ENCODE peak calls at places on chromosomes 12 and 14, in seven cellular contexts. Q is GM06990, V is psoas muscle, H is A673, F is cardiac muscle cell, W is ovary, M is IMR-90. T is an unnamed sample.

GRCh38 chr14:24309538-24310386 is at the start of gene LTB4R2:
- DNase-seq in H (no peak), V (no peak), F (no peak), Q (no peak), W (no peak), M (no peak), T (no peak)

GRCh38 chr14:53044486-53044885 is 93.6 kb upstream of the FERMT2 start:
- DNase-seq in Q (no peak), M (peak; percentile 91), H (no peak), F (peak; percentile 63), W (no peak), V (no peak), T (no peak)

GRCh38 chr12:66149702-66150398 is 19.3 kb upstream of the LLPH start:
- DNase-seq in W (no peak), M (no peak), V (no peak), H (peak; percentile 43), F (peak; percentile 28), Q (no peak), T (no peak)

GRCh38 chr14:75343914-75344313 is 65.3 kb downstream of the FOS start:
- DNase-seq in W (no peak), Q (no peak), H (no peak), M (no peak), V (no peak), F (peak; percentile 57), T (no peak)

GRCh38 chr12:64568313-64568712 is 42.0 kb upstream of the RASSF3 start:
- DNase-seq in V (no peak), M (no peak), Q (no peak), F (no peak), H (peak; percentile 48), W (no peak), T (no peak)

GRCh38 chr14:34650786-34651584 is 21.0 kb upstream of the SNX6 start:
- DNase-seq in M (peak; percentile 100), V (no peak), W (no peak), H (peak; percentile 82), F (peak; percentile 99), Q (no peak), T (no peak)

GRCh38 chr14:90656986-90657385 is 159.2 kb downstream of the TTC7B start:
- DNase-seq in M (no peak), H (no peak), F (no peak), Q (no peak), W (no peak), V (no peak), T (no peak)

GRCh38 chr14:30179381-30180130 is 251.9 kb upstream of the PRKD1 start:
- DNase-seq in H (no peak), F (peak; percentile 45), M (no peak), W (no peak), V (no peak), Q (no peak), T (no peak)

GRCh38 chr14:62768753-62769152 is 276.5 kb downstream of the KCNH5 start:
- DNase-seq in M (no peak), H (no peak), Q (no peak), W (no peak), F (no peak), V (no peak), T (no peak)

GRCh38 chr12:68581926-68582325 is 28.8 kb upstream of the RAP1B start:
- DNase-seq in Q (no peak), H (no peak), M (no peak), F (no peak), V (no peak), W (no peak), T (no peak)

GRCh38 chr12:106974525-106974924 is 12.4 kb downstream of the MTERF2 start:
- DNase-seq in V (no peak), Q (no peak), M (no peak), W (no peak), H (no peak), F (no peak), T (no peak)

GRCh38 chr12:75602111-75602510 is 90.7 kb upstream of the KRR1 start:
- DNase-seq in V (no peak), W (no peak), H (peak; percentile 59), M (no peak), Q (no peak), F (no peak), T (no peak)

DNA sequence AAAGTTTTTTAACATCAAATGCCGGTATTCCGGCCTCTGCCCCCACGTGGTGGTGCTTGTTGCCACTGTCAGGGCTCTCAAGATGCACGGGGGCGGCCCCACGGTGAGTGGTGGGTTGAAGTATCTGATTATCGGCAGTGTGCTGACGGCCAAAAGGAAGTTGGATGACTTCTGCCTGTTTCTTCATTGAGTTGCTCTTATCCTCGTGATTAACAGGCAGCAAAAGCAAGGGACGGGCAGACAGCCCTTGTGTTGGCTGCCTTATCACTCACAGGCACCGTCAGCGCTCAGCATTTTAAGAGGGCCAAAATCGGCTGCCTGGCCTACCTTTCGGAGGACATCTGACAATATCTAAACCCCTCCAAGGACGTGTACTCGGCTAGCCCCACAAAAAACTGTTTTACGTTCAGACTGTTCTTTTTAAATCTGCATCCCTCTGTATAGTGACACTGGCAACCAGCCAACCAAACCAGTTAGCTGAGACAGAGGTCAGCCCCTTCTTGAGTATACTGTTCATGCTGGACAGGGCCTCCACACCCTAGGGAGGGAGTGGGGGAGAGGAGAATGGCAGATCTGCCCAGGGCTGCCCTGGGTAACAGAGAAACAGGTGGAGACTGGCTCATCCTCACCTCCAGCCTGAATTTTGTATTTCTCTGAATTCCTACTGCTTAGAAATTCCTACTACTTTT is 22.9 kb upstream of the AKAP5 start:
- DNase-seq in M (no peak), F (peak; percentile 56), V (no peak), W (no peak), Q (no peak), H (no peak), T (no peak)
- H3K36me3 ChIP-seq in M (peaks cover 25% of the 10 kb centered on the region), F (no peaks in the 10 kb centered on the region), V (peaks cover 90% of the 10 kb centered on the region), W (no peaks in the 10 kb centered on the region), Q (peaks cover 9% of the 10 kb centered on the region), H (peaks cover 71% of the 10 kb centered on the region), T (peaks cover 47% of the 10 kb centered on the region)

DNA sequence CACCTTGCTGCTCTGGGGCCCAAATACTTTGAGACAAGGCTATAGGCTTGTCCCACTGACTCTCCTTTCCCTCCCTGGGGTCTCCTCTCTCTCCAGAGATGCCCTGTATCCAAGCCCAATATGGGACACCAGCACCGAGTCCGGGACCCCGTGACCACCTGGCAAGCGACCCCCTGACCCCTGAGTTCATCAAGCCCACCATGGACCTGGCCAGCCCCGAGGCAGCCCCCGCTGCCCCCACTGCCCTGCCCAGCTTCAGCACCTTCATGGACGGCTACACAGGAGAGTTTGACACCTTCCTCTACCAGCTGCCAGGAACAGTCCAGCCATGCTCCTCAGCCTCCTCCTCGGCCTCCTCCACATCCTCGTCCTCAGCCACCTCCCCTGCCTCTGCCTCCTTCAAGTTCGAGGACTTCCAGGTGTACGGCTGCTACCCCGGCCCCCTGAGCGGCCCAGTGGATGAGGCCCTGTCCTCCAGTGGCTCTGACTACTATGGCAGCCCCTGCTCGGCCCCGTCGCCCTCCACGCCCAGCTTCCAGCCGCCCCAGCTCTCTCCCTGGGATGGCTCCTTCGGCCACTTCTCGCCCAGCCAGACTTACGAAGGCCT is 3.1 kb downstream of the NR4A1 start:
- DNase-seq in H (no peak), V (no peak), M (no peak), F (peak; percentile 42), W (peak; percentile 73), Q (no peak), T (peak; percentile 37)
- H3K4me3 ChIP-seq in H (no peak overlapping the region), V (no peak overlapping the region), M (no peak overlapping the region), F (no peak overlapping the region), W (peak overlapping the region; percentile 73), Q (no peak overlapping the region), T (no peak overlapping the region)

GRCh38 chr14:51094901-51095853 is at the start of gene TRIM9:
- DNase-seq in W (peak; percentile 96), F (peak; percentile 99), Q (peak; percentile 91), M (peak; percentile 93), V (peak; percentile 97), H (peak; percentile 99), T (peak; percentile 98)

GRCh38 chr14:51097287-51097686 is 2.4 kb upstream of the TRIM9 start:
- DNase-seq in V (no peak), Q (no peak), M (no peak), F (no peak), W (no peak), H (no peak), T (no peak)

GRCh38 chr14:51096870-51097269 is 2.0 kb upstream of the TRIM9 start:
- DNase-seq in W (no peak), H (no peak), V (no peak), M (no peak), F (no peak), Q (no peak), T (no peak)

GRCh38 chr14:51094282-51094821 is 553 bp downstream of the TRIM9 start:
- DNase-seq in F (no peak), H (peak; percentile 33), M (no peak), Q (no peak), V (peak; percentile 51), W (peak; percentile 24), T (peak; percentile 63)

DNA sequence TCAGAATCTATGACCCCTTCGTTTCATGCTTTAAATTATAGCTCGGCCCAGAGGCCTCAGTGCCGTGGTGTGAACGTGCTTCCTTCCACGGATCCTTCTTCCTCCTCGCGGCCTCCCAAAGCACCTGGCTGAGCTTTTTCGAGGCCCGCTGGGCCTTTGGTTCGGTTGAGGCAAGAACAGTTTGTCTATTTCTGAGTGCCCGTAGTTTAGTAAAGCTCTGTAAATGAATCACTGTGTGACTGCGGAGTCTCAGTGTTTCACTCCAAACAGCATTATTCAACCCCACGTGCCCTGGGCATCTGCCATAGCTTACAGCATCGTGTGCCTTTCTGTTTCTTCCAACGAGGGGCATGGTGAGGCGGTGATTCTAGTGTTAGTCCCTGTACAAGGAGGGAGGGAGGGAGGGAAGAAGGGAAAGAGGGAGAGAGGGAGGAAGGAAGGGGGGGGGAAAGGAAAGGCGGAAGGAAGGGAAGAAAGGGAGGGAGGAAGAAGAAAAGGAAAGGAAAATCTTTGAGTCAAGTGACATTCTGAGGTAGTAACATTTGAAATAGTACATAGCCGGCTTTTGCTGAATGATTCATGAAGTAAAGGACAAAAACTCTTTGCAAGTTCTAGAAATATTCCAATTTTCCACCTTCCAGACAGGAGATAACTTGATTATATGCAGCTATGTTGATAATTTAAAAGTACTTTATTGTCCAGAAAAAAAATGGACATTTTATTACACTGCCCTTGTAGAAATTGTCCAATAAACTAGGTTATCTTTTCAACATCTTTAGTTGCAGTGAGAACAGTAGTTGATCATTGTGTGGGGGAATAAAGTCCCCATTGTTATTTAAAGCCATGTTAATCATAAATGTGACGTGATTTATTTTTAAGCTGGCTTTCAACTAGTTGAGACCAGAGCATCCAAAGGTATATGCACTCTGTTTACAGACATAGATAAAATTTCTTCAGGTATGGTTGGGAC is 1.2 kb upstream of the TRIM9 start:
- DNase-seq in H (peak; percentile 33), M (peak; percentile 35), Q (no peak), F (peak; percentile 59), W (peak; percentile 23), V (peak; percentile 66), T (no peak)
- H3K27me3 ChIP-seq in H (no peaks in the 10 kb centered on the region), M (peaks cover 36% of the 10 kb centered on the region), Q (peaks cover 6% of the 10 kb centered on the region), F (peaks cover 37% of the 10 kb centered on the region), W (no peaks in the 10 kb centered on the region), V (peaks cover 24% of the 10 kb centered on the region), T (peaks cover 47% of the 10 kb centered on the region)

GRCh38 chr12:121505513-121505912 is 75.3 kb downstream of the KDM2B start:
- DNase-seq in F (no peak), W (no peak), V (no peak), M (peak; percentile 45), Q (no peak), H (no peak), T (no peak)

GRCh38 chr12:121501946-121502345 is 78.9 kb downstream of the KDM2B start:
- DNase-seq in V (no peak), H (no peak), W (no peak), F (no peak), M (no peak), Q (no peak), T (no peak)

GRCh38 chr12:121503395-121503794 is 77.4 kb downstream of the KDM2B start:
- DNase-seq in W (no peak), F (no peak), V (no peak), Q (no peak), M (no peak), H (no peak), T (no peak)

GRCh38 chr12:121507245-121507644 is 73.6 kb downstream of the KDM2B start:
- DNase-seq in V (no peak), Q (no peak), H (no peak), M (no peak), W (no peak), F (no peak), T (no peak)

GRCh38 chr12:121504505-121504904 is 76.3 kb downstream of the KDM2B start:
- DNase-seq in H (no peak), F (no peak), W (no peak), V (no peak), Q (no peak), M (no peak), T (no peak)
- H3K36me3 ChIP-seq in H (no peaks in the 10 kb centered on the region), F (peaks cover 8% of the 10 kb centered on the region), W (no peaks in the 10 kb centered on the region), V (peaks cover 26% of the 10 kb centered on the region), Q (peaks cover 18% of the 10 kb centered on the region), M (peaks cover 13% of the 10 kb centered on the region), T (peaks cover 19% of the 10 kb centered on the region)